ENCODE peak calls at places on chromosomes 13 and 19, in nine cellular contexts. U is RWPE1; I is heart left ventricle; L is astrocyte of the spinal cord; C is Daoy; T is endothelial cell; V is NCI-H1092; W is effector memory CD8-positive, alpha-beta T cell; Q is T-helper 1 cell. E is an unnamed sample.

GRCh38 chr13:36533806-36534205 is 101.5 kb downstream of the CCNA1 start:
- DNase-seq in Q (no peak), L (no peak), I (no peak), U (peak; percentile 35), C (no peak), V (no peak), W (no peak), T (no peak), E (no peak)

GRCh38 chr19:46678110-46678732 is 17.2 kb upstream of the DACT3 start:
- DNase-seq in I (no peak), U (peak; percentile 72), W (peak; percentile 44), V (no peak), T (peak; percentile 31), L (no peak), Q (peak; percentile 49), C (peak; percentile 48), E (peak; percentile 79)

GRCh38 chr19:2699413-2700142 is 2.9 kb downstream of the GNG7 start:
- DNase-seq in V (no peak), L (no peak), I (no peak), U (no peak), T (no peak), W (no peak), C (no peak), Q (no peak), E (no peak)

GRCh38 chr19:55550321-55550650 is 4.9 kb upstream of the SBK3 start:
- DNase-seq in T (no peak), L (no peak), C (no peak), W (no peak), V (no peak), Q (no peak), I (no peak), U (no peak), E (no peak)

GRCh38 chr13:112457081-112457480 is 80.9 kb downstream of the SPACA7 start:
- DNase-seq in V (no peak), L (no peak), I (no peak), Q (no peak), W (no peak), T (no peak), U (no peak), C (no peak), E (no peak)

GRCh38 chr13:46896346-46897138 is at the start of gene HTR2A:
- DNase-seq in C (peak; percentile 17), I (no peak), T (no peak), Q (no peak), W (no peak), V (no peak), L (peak; percentile 65), U (no peak), E (no peak)

GRCh38 chr19:5016268-5016667 is 47.4 kb downstream of the KDM4B start:
- DNase-seq in C (no peak), U (no peak), L (no peak), Q (no peak), I (no peak), T (no peak), V (no peak), W (no peak), E (no peak)

GRCh38 chr19:1520203-1520780 is 3.6 kb upstream of the PLK5 start:
- DNase-seq in U (no peak), C (no peak), L (no peak), T (no peak), V (no peak), W (no peak), I (no peak), Q (no peak), E (no peak)

GRCh38 chr19:18802354-18802753 is 11.2 kb upstream of the COMP start:
- DNase-seq in U (no peak), C (no peak), V (no peak), L (no peak), I (no peak), W (no peak), T (no peak), Q (no peak), E (peak; percentile 16)

GRCh38 chr13:40982772-40983171 is 36.3 kb downstream of the ELF1 start:
- DNase-seq in V (no peak), T (peak; percentile 33), W (peak; percentile 35), U (no peak), L (peak; percentile 73), C (peak; percentile 30), Q (peak; percentile 91), I (peak; percentile 73), E (peak; percentile 57)

GRCh38 chr13:34748078-34748477 is 194.0 kb upstream of the NBEA start:
- DNase-seq in W (no peak), C (no peak), Q (no peak), U (no peak), I (peak; percentile 72), V (peak; percentile 41), L (peak; percentile 65), T (no peak), E (no peak)

GRCh38 chr19:48121909-48122371 is 11.3 kb upstream of the PLA2G4C start:
- DNase-seq in L (peak; percentile 17), U (peak; percentile 32), C (peak; percentile 72), T (peak; percentile 15), W (no peak), V (no peak), Q (no peak), I (no peak), E (peak; percentile 82)